ENCODE peak calls at places on chromosomes 13 and 19, in nine cellular contexts. Z is right lobe of liver; J is activated CD4-positive, alpha-beta T cell treated with anti-CD3 and anti-CD28 coated beads, Interleukin-2, amount 10 ng/mL, durations not matched to agents 7 days and 5 days; B is central memory CD4-positive, alpha-beta T cell; E is left ventricle myocardium inferior; M is stimulated activated effector memory CD8-positive, alpha-beta T cell treated with anti-CD3 and anti-CD28 coated beads, Interleukin-12 subunit alpha, Interleukin-12 subunit beta, amount 100 ng/mL, for 72 hours; G is HTR-8/SVneo; S is BJ; T is HFF-Myc. F is an unnamed sample.

GRCh38 chr19:49214701-49215100 is 57.1 kb downstream of the TRPM4 start:
- DNase-seq in B (no peak), G (no peak), S (no peak), T (no peak), M (no peak), Z (peak; percentile 40), E (no peak), J (no peak), F (peak; percentile 82)

GRCh38 chr13:27396252-27396846 is 28.1 kb upstream of the GTF3A start:
- DNase-seq in S (no peak), T (no peak), E (no peak), B (no peak), Z (no peak), J (no peak), M (no peak), G (no peak), F (no peak)

GRCh38 chr13:75647126-75647784 is 11.1 kb downstream of the LMO7 start:
- DNase-seq in T (no peak), E (no peak), G (no peak), Z (no peak), M (no peak), B (no peak), S (no peak), J (no peak), F (no peak)

GRCh38 chr13:79456656-79457365 is 24.1 kb upstream of the NDFIP2 start:
- DNase-seq in T (no peak), M (no peak), S (no peak), Z (no peak), B (no peak), E (no peak), J (no peak), G (no peak), F (no peak)

GRCh38 chr13:111139874-111140561 is 24.9 kb downstream of the ARHGEF7 start:
- DNase-seq in M (no peak), T (no peak), E (no peak), G (no peak), S (no peak), Z (no peak), B (no peak), J (no peak), F (no peak)

GRCh38 chr19:16293133-16294085 is 31.2 kb upstream of the KLF2 start:
- DNase-seq in Z (no peak), J (no peak), M (no peak), B (no peak), G (peak; percentile 79), E (peak; percentile 67), T (no peak), S (peak; percentile 87), F (peak; percentile 38)

GRCh38 chr19:34155686-34156085 is 16.6 kb upstream of the LSM14A start:
- DNase-seq in M (no peak), E (no peak), G (no peak), T (no peak), S (no peak), B (no peak), Z (no peak), J (no peak), F (no peak)

GRCh38 chr13:74574964-74575728 is 440.9 kb upstream of the KLF12 start:
- DNase-seq in Z (no peak), G (no peak), B (no peak), T (no peak), M (no peak), E (no peak), J (no peak), S (no peak), F (no peak)

GRCh38 chr19:17775245-17775927 is 19.6 kb upstream of the B3GNT3 start:
- DNase-seq in T (no peak), E (no peak), G (peak; percentile 62), M (no peak), S (no peak), Z (no peak), J (peak; percentile 32), B (no peak), F (peak; percentile 43)

GRCh38 chr19:17902701-17903100 is 30.1 kb upstream of the CCDC124 start:
- DNase-seq in S (peak; percentile 12), B (no peak), Z (no peak), E (no peak), M (no peak), G (peak; percentile 67), J (no peak), T (peak; percentile 77), F (no peak)

GRCh38 chr19:29260477-29261317 is 47.7 kb upstream of the UQCRFS1 start:
- DNase-seq in S (no peak), B (no peak), Z (no peak), T (no peak), E (no peak), G (no peak), J (peak; percentile 55), M (peak; percentile 9), F (peak; percentile 50)

GRCh38 chr13:78160793-78161192 is 242.2 kb upstream of the EDNRB start:
- DNase-seq in B (no peak), E (no peak), J (no peak), M (no peak), G (peak; percentile 2), S (peak; percentile 46), T (peak; percentile 29), Z (no peak), F (peak; percentile 23)

GRCh38 chr13:52112606-52113005 is 16.3 kb downstream of the NEK5 start:
- DNase-seq in B (no peak), S (no peak), G (no peak), T (no peak), J (no peak), Z (no peak), E (no peak), M (no peak), F (no peak)

GRCh38 chr19:662207-662961 is 630 bp downstream of the RNF126 start:
- DNase-seq in Z (peak; percentile 79), G (peak; percentile 32), M (peak; percentile 50), T (no peak), S (no peak), B (peak; percentile 72), E (no peak), J (peak; percentile 84), F (peak; percentile 73)

GRCh38 chr13:66375756-66376155 is 854.4 kb downstream of the PCDH9 start:
- DNase-seq in J (no peak), G (no peak), B (no peak), T (no peak), E (no peak), Z (no peak), M (no peak), S (peak; percentile 6), F (no peak)

GRCh38 chr19:30444253-30444671 is 72.1 kb downstream of the ZNF536 start:
- DNase-seq in G (no peak), J (no peak), B (no peak), S (no peak), E (no peak), Z (no peak), M (no peak), T (no peak), F (no peak)

GRCh38 chr19:44003461-44004134 is 841 bp downstream of the ZNF230 start:
- DNase-seq in S (no peak), G (peak; percentile 11), T (no peak), E (no peak), Z (no peak), B (no peak), J (peak; percentile 9), M (no peak), F (peak; percentile 3)

GRCh38 chr13:77699059-77699680 is 1.7 kb downstream of the SLAIN1 start:
- DNase-seq in Z (no peak), M (no peak), G (no peak), S (no peak), B (no peak), J (no peak), T (no peak), E (no peak), F (no peak)

GRCh38 chr19:48059331-48059730 is 15.5 kb upstream of the CABP5 start:
- DNase-seq in M (no peak), Z (no peak), J (no peak), B (no peak), E (no peak), S (no peak), G (no peak), T (no peak), F (no peak)

GRCh38 chr13:21061077-21061945 is at the start of gene LATS2:
- DNase-seq in M (peak; percentile 62), S (peak; percentile 68), B (peak; percentile 40), Z (peak; percentile 98), J (peak; percentile 60), G (peak; percentile 78), T (peak; percentile 59), E (peak; percentile 99), F (peak; percentile 60)

GRCh38 chr13:87674143-87674772 is 3.1 kb downstream of the SLITRK5 start:
- DNase-seq in S (no peak), J (no peak), E (no peak), M (no peak), Z (no peak), T (no peak), G (no peak), B (no peak), F (no peak)

GRCh38 chr19:18830488-18830887 is 1.3 kb upstream of the UPF1 start:
- DNase-seq in E (no peak), M (no peak), B (no peak), G (no peak), J (no peak), S (no peak), T (no peak), Z (no peak), F (no peak)

GRCh38 chr13:95624020-95624419 is 20.5 kb downstream of the DZIP1 start:
- DNase-seq in S (no peak), E (no peak), B (peak; percentile 8), G (peak; percentile 33), J (peak; percentile 35), Z (no peak), M (no peak), T (no peak), F (peak; percentile 43)